ENCODE peak calls at places on chromosomes 12 and 14, in five cellular contexts. P is HCT116, L is HepG2, Z is SK-N-SH, V is H1. Y is an unnamed sample.

GRCh38 chr12:78085562-78086182 is 255.0 kb downstream of the NAV3 start:
- DNase-seq in L (no peak), P (no peak), V (no peak), Z (no peak), Y (no peak)

GRCh38 chr14:79551591-79551990 is 659.7 kb downstream of the DIO2 start:
- DNase-seq in Z (no peak), P (no peak), V (no peak), L (no peak), Y (no peak)

GRCh38 chr14:99961826-99962518 is 103.2 kb upstream of the EVL start:
- DNase-seq in P (no peak), L (no peak), V (peak), Z (no peak), Y (peak)

GRCh38 chr12:108967869-108968540 is 52.9 kb downstream of the SVOP start:
- DNase-seq in Z (no peak), V (no peak), L (peak), P (peak), Y (no peak)

GRCh38 chr14:50045039-50045711 is 71.2 kb downstream of the VCPKMT start:
- DNase-seq in L (peak), V (no peak), Z (peak), P (no peak), Y (no peak)

GRCh38 chr12:83389237-83389996 is 702.7 kb downstream of the TMTC2 start:
- DNase-seq in P (peak), V (peak), Z (no peak), L (no peak), Y (peak)

GRCh38 chr12:49968431-49968830 is 4.3 kb upstream of the AQP6 start:
- DNase-seq in L (no peak), Z (peak), V (no peak), P (no peak), Y (no peak)

GRCh38 chr12:47742253-47742825 is 16.3 kb downstream of the RAPGEF3 start:
- DNase-seq in P (peak), V (peak), Z (peak), L (peak), Y (no peak)

GRCh38 chr14:41607966-41608663 is 1.4 kb downstream of the LRFN5 start:
- DNase-seq in L (no peak), V (peak), P (no peak), Z (no peak), Y (no peak)

GRCh38 chr14:81162941-81163340 is 57.8 kb downstream of the GTF2A1 start:
- DNase-seq in P (peak), L (no peak), Z (no peak), V (no peak), Y (no peak)

GRCh38 chr14:81811705-81812269 is 278.1 kb upstream of the SEL1L start:
- DNase-seq in P (no peak), V (no peak), Z (no peak), L (no peak), Y (no peak)

GRCh38 chr12:46472893-46473633 is 100.5 kb upstream of the SLC38A2 start:
- DNase-seq in V (no peak), P (no peak), Z (peak), L (peak), Y (no peak)

GRCh38 chr14:99612737-99613330 is 8.8 kb upstream of the CCDC85C start:
- DNase-seq in Z (no peak), L (no peak), P (no peak), V (no peak), Y (no peak)

GRCh38 chr14:35202195-35202594 is 79.8 kb downstream of the PRORP start:
- DNase-seq in L (no peak), Z (no peak), V (no peak), P (no peak), Y (no peak)

GRCh38 chr12:64673490-64674169 is 63.3 kb downstream of the RASSF3 start:
- DNase-seq in V (no peak), P (no peak), Z (peak), L (peak), Y (no peak)

GRCh38 chr14:48384786-48385185 is 709.4 kb upstream of the MDGA2 start:
- DNase-seq in Z (no peak), P (no peak), V (no peak), L (no peak), Y (no peak)

GRCh38 chr14:42715316-42715715 is 1108.6 kb downstream of the LRFN5 start:
- DNase-seq in P (no peak), L (no peak), V (no peak), Z (no peak), Y (no peak)

DNA sequence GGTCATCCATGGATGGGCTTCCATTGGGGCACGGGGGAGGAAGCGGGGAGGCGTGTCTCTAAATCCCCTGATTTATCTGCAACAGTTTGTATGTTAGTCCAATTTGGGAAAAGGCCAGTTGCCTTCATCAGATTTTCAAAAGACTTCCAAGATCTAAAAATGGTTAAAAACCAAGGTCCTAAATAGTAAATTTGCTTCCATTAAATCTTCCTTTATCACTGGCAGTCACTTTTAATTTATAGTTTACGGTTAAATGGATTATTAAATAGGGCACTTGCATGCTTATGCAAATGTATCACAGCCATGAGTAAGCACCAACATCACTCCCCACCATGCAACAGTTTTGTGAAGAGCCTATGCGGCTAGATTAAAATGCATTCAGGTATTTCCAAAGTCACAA is 108.1 kb upstream of the GPHB5 start:
- DNase-seq in L (no peak), P (no peak), V (no peak), Z (no peak), Y (no peak)
- TF ChIP-seq JUND in L (no peak), P (no peak), V (no peak), Z (no peak), Y (no peak)

GRCh38 chr14:65100905-65101541 is 1.3 kb downstream of the MAX start:
- DNase-seq in L (no peak), P (no peak), Z (no peak), V (no peak), Y (no peak)

GRCh38 chr14:65096323-65097089 is 5.8 kb downstream of the MAX start:
- DNase-seq in V (no peak), Z (peak), P (no peak), L (no peak), Y (no peak)

GRCh38 chr14:65092340-65092739 is 10.0 kb downstream of the MAX start:
- DNase-seq in Z (no peak), P (no peak), V (no peak), L (no peak), Y (no peak)

GRCh38 chr14:65098586-65098985 is 3.7 kb downstream of the MAX start:
- DNase-seq in P (no peak), L (no peak), Z (no peak), V (no peak), Y (no peak)

GRCh38 chr14:65095633-65096205 is 6.6 kb downstream of the MAX start:
- DNase-seq in L (no peak), Z (no peak), P (no peak), V (no peak), Y (peak)
- TF ChIP-seq JUND in L (no peak), Z (no peak), P (no peak), V (no peak), Y (no peak)

GRCh38 chr12:45220961-45221360 is 5.1 kb downstream of the ANO6 start:
- DNase-seq in P (no peak), L (no peak), V (no peak), Z (no peak), Y (no peak)

GRCh38 chr12:45227668-45228067 is 11.8 kb downstream of the ANO6 start:
- DNase-seq in Z (peak), P (no peak), V (no peak), L (no peak), Y (no peak)

GRCh38 chr12:45220366-45220931 is 4.6 kb downstream of the ANO6 start:
- DNase-seq in Z (no peak), L (no peak), P (no peak), V (no peak), Y (no peak)

GRCh38 chr12:45223868-45224267 is 8.0 kb downstream of the ANO6 start:
- DNase-seq in P (no peak), V (no peak), Z (no peak), L (no peak), Y (no peak)

GRCh38 chr12:45224311-45224710 is 8.4 kb downstream of the ANO6 start:
- DNase-seq in Z (no peak), L (no peak), V (no peak), P (no peak), Y (no peak)
- TF ChIP-seq JUND in Z (no peak), L (no peak), V (no peak), P (no peak), Y (no peak)

GRCh38 chr12:94994312-94994711 is 9.2 kb downstream of the NDUFA12 start:
- DNase-seq in P (peak), V (no peak), L (no peak), Z (no peak), Y (no peak)
- TF ChIP-seq JUND in P (peak), V (no peak), L (no peak), Z (no peak), Y (no peak)

DNA sequence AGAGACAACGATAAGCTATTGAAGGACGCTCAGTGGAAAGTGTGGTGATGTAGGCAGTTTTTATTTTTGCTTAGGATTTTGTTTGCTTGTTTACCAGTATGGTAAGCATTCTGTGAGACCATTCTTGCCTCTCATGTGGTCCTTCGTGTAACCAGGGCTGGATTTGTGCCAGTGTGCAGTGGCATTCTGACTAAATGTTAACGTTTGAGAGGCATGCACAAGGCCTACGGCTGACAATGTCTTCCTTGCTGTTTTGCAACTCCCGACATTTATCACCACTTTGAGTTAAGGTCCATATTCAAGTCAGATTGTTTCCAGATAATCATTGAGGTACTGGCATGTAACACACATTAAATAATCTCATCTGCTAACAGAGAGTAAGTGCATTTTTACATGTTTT is 102.3 kb upstream of the BCAT1 start:
- DNase-seq in L (no peak), Z (no peak), V (no peak), P (no peak), Y (no peak)
- TF ChIP-seq JUND in L (no peak), Z (no peak), V (no peak), P (no peak), Y (no peak)

GRCh38 chr14:58635041-58635440 is 2.7 kb upstream of the DACT1 start:
- DNase-seq in Z (no peak), V (no peak), P (no peak), L (no peak), Y (no peak)
- TF ChIP-seq JUND in Z (no peak), V (no peak), P (no peak), L (no peak), Y (no peak)

GRCh38 chr14:22433059-22433458 is 156.0 kb downstream of the DAD1 start:
- DNase-seq in Z (no peak), V (no peak), P (no peak), L (no peak), Y (no peak)

GRCh38 chr14:22438742-22439141 is 150.3 kb downstream of the DAD1 start:
- DNase-seq in P (no peak), V (no peak), L (no peak), Z (no peak), Y (no peak)

GRCh38 chr14:22434030-22434429 is 155.0 kb downstream of the DAD1 start:
- DNase-seq in V (no peak), L (peak), Z (no peak), P (no peak), Y (no peak)

GRCh38 chr14:22432348-22432976 is 156.6 kb downstream of the DAD1 start:
- DNase-seq in L (no peak), P (peak), Z (no peak), V (no peak), Y (no peak)

DNA sequence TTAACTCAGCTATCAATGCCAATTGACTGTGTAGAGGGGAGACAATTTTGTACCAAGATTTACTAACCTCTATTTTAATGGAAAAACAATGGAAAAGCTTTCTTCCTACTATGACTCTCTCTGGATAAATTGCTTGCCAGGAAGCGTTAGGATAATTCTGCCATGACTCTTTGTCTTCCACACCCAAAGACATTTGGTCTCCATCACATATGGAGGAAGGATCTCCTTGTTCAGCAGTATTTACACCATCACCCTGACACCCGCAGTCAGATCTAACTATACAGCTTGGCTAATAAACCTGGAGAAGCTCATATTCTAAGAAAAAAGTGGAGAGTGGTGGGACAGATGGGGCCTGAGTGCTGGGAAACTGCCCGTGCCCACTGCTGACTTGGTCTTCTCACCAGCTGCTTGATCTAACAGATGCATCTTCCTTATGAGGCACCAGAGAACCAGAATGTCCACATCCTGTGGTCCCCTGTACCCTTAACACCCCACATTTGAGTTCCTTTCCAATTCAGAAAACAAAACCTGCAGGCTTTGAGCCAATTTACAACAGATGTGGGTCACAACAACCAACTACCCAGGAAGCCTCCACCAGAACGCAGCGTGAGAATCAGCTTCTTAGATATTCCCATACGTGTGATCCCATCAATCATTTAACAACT is 154.0 kb downstream of the DAD1 start:
- DNase-seq in L (no peak), V (no peak), Z (no peak), P (no peak), Y (no peak)
- TF ChIP-seq JUND in L (no peak), V (no peak), Z (no peak), P (no peak), Y (no peak)

Y was measured in T47D.